ENCODE peak calls at places on chromosomes 16 and 17, in seven cellular contexts. One of them, this sample, is unnamed.

GRCh38 chr16:86089341-86089900 is 190.5 kb downstream of the IRF8 start:
- DNase-seq in neural progenitor cell: no peak
- DNase-seq in GM23248: no peak
- DNase-seq in PC-3: no peak
- DNase-seq in MM.1S: no peak
- DNase-seq in HCT116: no peak
- DNase-seq in hepatocyte: no peak
- DNase-seq in this sample: no peak

GRCh38 chr17:74532115-74532514 is 840 bp upstream of the CD300LB start:
- DNase-seq in neural progenitor cell: no peak
- DNase-seq in GM23248: no peak
- DNase-seq in PC-3: no peak
- DNase-seq in MM.1S: peak; percentile 34
- DNase-seq in HCT116: no peak
- DNase-seq in hepatocyte: no peak
- DNase-seq in this sample: peak; percentile 86

GRCh38 chr16:70476272-70477020 is 22.1 kb downstream of the FCSK start:
- DNase-seq in neural progenitor cell: no peak
- DNase-seq in GM23248: peak; percentile 77
- DNase-seq in PC-3: peak; percentile 79
- DNase-seq in MM.1S: peak; percentile 31
- DNase-seq in HCT116: peak; percentile 49
- DNase-seq in hepatocyte: no peak
- DNase-seq in this sample: no peak

GRCh38 chr16:3829631-3830536 is 50.6 kb downstream of the CREBBP start:
- DNase-seq in neural progenitor cell: no peak
- DNase-seq in GM23248: no peak
- DNase-seq in PC-3: no peak
- DNase-seq in MM.1S: no peak
- DNase-seq in HCT116: no peak
- DNase-seq in hepatocyte: no peak
- DNase-seq in this sample: no peak

GRCh38 chr16:65845466-65846209 is 520.9 kb upstream of the CDH5 start:
- DNase-seq in neural progenitor cell: no peak
- DNase-seq in GM23248: peak; percentile 70
- DNase-seq in PC-3: peak; percentile 48
- DNase-seq in MM.1S: no peak
- DNase-seq in HCT116: no peak
- DNase-seq in hepatocyte: no peak
- DNase-seq in this sample: peak; percentile 5

GRCh38 chr17:83173997-83174858 is 94.8 kb downstream of the METRNL start:
- DNase-seq in neural progenitor cell: peak; percentile 62
- DNase-seq in GM23248: peak; percentile 52
- DNase-seq in PC-3: peak; percentile 19
- DNase-seq in MM.1S: no peak
- DNase-seq in HCT116: no peak
- DNase-seq in hepatocyte: peak; percentile 68
- DNase-seq in this sample: no peak

GRCh38 chr16:20971420-20971819 is 70.8 kb downstream of the LYRM1 start:
- DNase-seq in neural progenitor cell: no peak
- DNase-seq in GM23248: peak; percentile 2
- DNase-seq in PC-3: peak; percentile 26
- DNase-seq in MM.1S: no peak
- DNase-seq in HCT116: no peak
- DNase-seq in hepatocyte: no peak
- DNase-seq in this sample: no peak

GRCh38 chr16:89286096-89286495 is 68.6 kb downstream of the ZNF778 start:
- DNase-seq in neural progenitor cell: no peak
- DNase-seq in GM23248: no peak
- DNase-seq in PC-3: no peak
- DNase-seq in MM.1S: no peak
- DNase-seq in HCT116: no peak
- DNase-seq in hepatocyte: no peak
- DNase-seq in this sample: no peak

GRCh38 chr16:26396511-26397235 is 670.1 kb upstream of the C16orf82 start:
- DNase-seq in neural progenitor cell: peak; percentile 59
- DNase-seq in GM23248: no peak
- DNase-seq in PC-3: no peak
- DNase-seq in MM.1S: peak; percentile 21
- DNase-seq in HCT116: no peak
- DNase-seq in hepatocyte: no peak
- DNase-seq in this sample: peak; percentile 41

GRCh38 chr17:61251939-61252865 is 147.4 kb upstream of the TBX2 start:
- DNase-seq in neural progenitor cell: no peak
- DNase-seq in GM23248: peak; percentile 86
- DNase-seq in PC-3: no peak
- DNase-seq in MM.1S: no peak
- DNase-seq in HCT116: no peak
- DNase-seq in hepatocyte: peak; percentile 87
- DNase-seq in this sample: no peak

GRCh38 chr16:66619534-66620418 is 15.3 kb downstream of the CMTM3 start:
- DNase-seq in neural progenitor cell: no peak
- DNase-seq in GM23248: peak; percentile 81
- DNase-seq in PC-3: no peak
- DNase-seq in MM.1S: no peak
- DNase-seq in HCT116: no peak
- DNase-seq in hepatocyte: no peak
- DNase-seq in this sample: no peak

GRCh38 chr17:6165806-6166205 is 95.6 kb downstream of the WSCD1 start:
- DNase-seq in neural progenitor cell: no peak
- DNase-seq in GM23248: no peak
- DNase-seq in PC-3: no peak
- DNase-seq in MM.1S: peak; percentile 92
- DNase-seq in HCT116: no peak
- DNase-seq in hepatocyte: no peak
- DNase-seq in this sample: no peak

GRCh38 chr16:49019081-49019633 is 262.5 kb downstream of the CBLN1 start:
- DNase-seq in neural progenitor cell: peak; percentile 67
- DNase-seq in GM23248: no peak
- DNase-seq in PC-3: no peak
- DNase-seq in MM.1S: no peak
- DNase-seq in HCT116: no peak
- DNase-seq in hepatocyte: no peak
- DNase-seq in this sample: peak; percentile 49

GRCh38 chr16:53034306-53034705 is 18.4 kb downstream of the CHD9NB start:
- DNase-seq in neural progenitor cell: no peak
- DNase-seq in GM23248: peak; percentile 48
- DNase-seq in PC-3: no peak
- DNase-seq in MM.1S: no peak
- DNase-seq in HCT116: no peak
- DNase-seq in hepatocyte: no peak
- DNase-seq in this sample: no peak

GRCh38 chr17:17811381-17812210 is 25.2 kb downstream of the SREBF1 start:
- DNase-seq in neural progenitor cell: peak; percentile 47
- DNase-seq in GM23248: no peak
- DNase-seq in PC-3: peak; percentile 43
- DNase-seq in MM.1S: no peak
- DNase-seq in HCT116: no peak
- DNase-seq in hepatocyte: peak; percentile 63
- DNase-seq in this sample: no peak

GRCh38 chr17:41463746-41464145 is 3.4 kb downstream of the KRT32 start:
- DNase-seq in neural progenitor cell: no peak
- DNase-seq in GM23248: no peak
- DNase-seq in PC-3: peak; percentile 56
- DNase-seq in MM.1S: no peak
- DNase-seq in HCT116: no peak
- DNase-seq in hepatocyte: no peak
- DNase-seq in this sample: no peak

GRCh38 chr17:45247429-45248131 is 14.3 kb downstream of the SPATA32 start:
- DNase-seq in neural progenitor cell: peak; percentile 99
- DNase-seq in GM23248: peak; percentile 81
- DNase-seq in PC-3: peak; percentile 99
- DNase-seq in MM.1S: peak; percentile 97
- DNase-seq in HCT116: peak; percentile 91
- DNase-seq in hepatocyte: peak; percentile 96
- DNase-seq in this sample: peak; percentile 99
- TF ChIP-seq EZH2phosphoT487 in neural progenitor cell: no peak
- TF ChIP-seq EZH2phosphoT487 in GM23248: no peak
- TF ChIP-seq EZH2phosphoT487 in PC-3: no peak
- TF ChIP-seq EZH2phosphoT487 in MM.1S: no peak
- TF ChIP-seq EZH2phosphoT487 in HCT116: no peak
- TF ChIP-seq EZH2phosphoT487 in hepatocyte: no peak
- TF ChIP-seq EZH2phosphoT487 in this sample: no peak

GRCh38 chr17:48588074-48588415 is 2.0 kb downstream of the HOXB3 start:
- DNase-seq in neural progenitor cell: no peak
- DNase-seq in GM23248: no peak
- DNase-seq in PC-3: no peak
- DNase-seq in MM.1S: no peak
- DNase-seq in HCT116: no peak
- DNase-seq in hepatocyte: no peak
- DNase-seq in this sample: no peak
- TF ChIP-seq EZH2 in neural progenitor cell: no peak
- TF ChIP-seq EZH2 in GM23248: no peak
- TF ChIP-seq EZH2 in PC-3: no peak
- TF ChIP-seq EZH2 in MM.1S: no peak
- TF ChIP-seq EZH2 in HCT116: no peak
- TF ChIP-seq EZH2 in hepatocyte: no peak
- TF ChIP-seq EZH2 in this sample: peak; percentile 46

GRCh38 chr17:28975031-28975430 is 23.7 kb upstream of the PHF12 start:
- DNase-seq in neural progenitor cell: no peak
- DNase-seq in GM23248: no peak
- DNase-seq in PC-3: no peak
- DNase-seq in MM.1S: no peak
- DNase-seq in HCT116: no peak
- DNase-seq in hepatocyte: no peak
- DNase-seq in this sample: no peak

GRCh38 chr17:28972437-28972836 is 21.1 kb upstream of the PHF12 start:
- DNase-seq in neural progenitor cell: no peak
- DNase-seq in GM23248: peak; percentile 51
- DNase-seq in PC-3: no peak
- DNase-seq in MM.1S: no peak
- DNase-seq in HCT116: no peak
- DNase-seq in hepatocyte: no peak
- DNase-seq in this sample: no peak

GRCh38 chr17:28974451-28974850 is 23.1 kb upstream of the PHF12 start:
- DNase-seq in neural progenitor cell: no peak
- DNase-seq in GM23248: no peak
- DNase-seq in PC-3: no peak
- DNase-seq in MM.1S: no peak
- DNase-seq in HCT116: no peak
- DNase-seq in hepatocyte: no peak
- DNase-seq in this sample: no peak

GRCh38 chr17:28975634-28976033 is 24.3 kb upstream of the PHF12 start:
- DNase-seq in neural progenitor cell: no peak
- DNase-seq in GM23248: no peak
- DNase-seq in PC-3: no peak
- DNase-seq in MM.1S: no peak
- DNase-seq in HCT116: no peak
- DNase-seq in hepatocyte: no peak
- DNase-seq in this sample: no peak

DNA sequence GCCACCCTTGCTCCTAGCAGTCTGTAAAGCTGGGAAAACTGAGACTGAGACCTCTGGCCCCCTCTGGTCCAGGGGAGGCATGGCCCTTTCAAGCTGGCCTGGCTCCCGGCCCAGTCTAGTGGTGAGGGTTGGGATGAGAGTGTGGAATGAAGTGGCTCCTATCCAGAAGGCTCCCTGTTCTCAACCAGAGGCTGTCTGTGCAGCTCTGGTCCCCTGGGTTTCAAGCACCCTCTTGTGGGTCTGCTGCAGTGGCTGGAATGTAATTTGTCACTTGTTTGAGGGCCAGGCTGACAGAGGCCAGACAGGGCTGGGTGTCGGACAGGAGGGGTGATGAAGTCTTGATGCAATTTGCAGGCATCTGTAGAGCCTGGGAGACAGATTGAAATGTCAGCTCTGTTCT is 22.1 kb upstream of the PHF12 start:
- DNase-seq in neural progenitor cell: no peak
- DNase-seq in GM23248: peak; percentile 70
- DNase-seq in PC-3: no peak
- DNase-seq in MM.1S: no peak
- DNase-seq in HCT116: no peak
- DNase-seq in hepatocyte: peak; percentile 33
- DNase-seq in this sample: no peak
- TF ChIP-seq EZH2phosphoT487 in neural progenitor cell: no peak
- TF ChIP-seq EZH2phosphoT487 in GM23248: no peak
- TF ChIP-seq EZH2phosphoT487 in PC-3: no peak
- TF ChIP-seq EZH2phosphoT487 in MM.1S: no peak
- TF ChIP-seq EZH2phosphoT487 in HCT116: no peak
- TF ChIP-seq EZH2phosphoT487 in hepatocyte: no peak
- TF ChIP-seq EZH2phosphoT487 in this sample: no peak

GRCh38 chr17:7558544-7559306 is at the start of gene TNFSF13:
- DNase-seq in neural progenitor cell: no peak
- DNase-seq in GM23248: no peak
- DNase-seq in PC-3: no peak
- DNase-seq in MM.1S: no peak
- DNase-seq in HCT116: no peak
- DNase-seq in hepatocyte: no peak
- DNase-seq in this sample: no peak

GRCh38 chr17:7561028-7561575 is 617 bp upstream of the SENP3 start:
- DNase-seq in neural progenitor cell: peak; percentile 95
- DNase-seq in GM23248: peak; percentile 93
- DNase-seq in PC-3: peak; percentile 84
- DNase-seq in MM.1S: peak; percentile 89
- DNase-seq in HCT116: peak; percentile 71
- DNase-seq in hepatocyte: peak; percentile 96
- DNase-seq in this sample: peak; percentile 95

GRCh38 chr17:7560172-7561027 is 1.3 kb upstream of the SENP3 start:
- DNase-seq in neural progenitor cell: peak; percentile 90
- DNase-seq in GM23248: peak; percentile 85
- DNase-seq in PC-3: peak; percentile 56
- DNase-seq in MM.1S: peak; percentile 75
- DNase-seq in HCT116: no peak
- DNase-seq in hepatocyte: peak; percentile 89
- DNase-seq in this sample: peak; percentile 94

GRCh38 chr17:7557825-7558543 is 566 bp upstream of the TNFSF13 start:
- DNase-seq in neural progenitor cell: peak; percentile 71
- DNase-seq in GM23248: peak; percentile 75
- DNase-seq in PC-3: peak; percentile 66
- DNase-seq in MM.1S: peak; percentile 80
- DNase-seq in HCT116: no peak
- DNase-seq in hepatocyte: peak; percentile 81
- DNase-seq in this sample: peak; percentile 83

DNA sequence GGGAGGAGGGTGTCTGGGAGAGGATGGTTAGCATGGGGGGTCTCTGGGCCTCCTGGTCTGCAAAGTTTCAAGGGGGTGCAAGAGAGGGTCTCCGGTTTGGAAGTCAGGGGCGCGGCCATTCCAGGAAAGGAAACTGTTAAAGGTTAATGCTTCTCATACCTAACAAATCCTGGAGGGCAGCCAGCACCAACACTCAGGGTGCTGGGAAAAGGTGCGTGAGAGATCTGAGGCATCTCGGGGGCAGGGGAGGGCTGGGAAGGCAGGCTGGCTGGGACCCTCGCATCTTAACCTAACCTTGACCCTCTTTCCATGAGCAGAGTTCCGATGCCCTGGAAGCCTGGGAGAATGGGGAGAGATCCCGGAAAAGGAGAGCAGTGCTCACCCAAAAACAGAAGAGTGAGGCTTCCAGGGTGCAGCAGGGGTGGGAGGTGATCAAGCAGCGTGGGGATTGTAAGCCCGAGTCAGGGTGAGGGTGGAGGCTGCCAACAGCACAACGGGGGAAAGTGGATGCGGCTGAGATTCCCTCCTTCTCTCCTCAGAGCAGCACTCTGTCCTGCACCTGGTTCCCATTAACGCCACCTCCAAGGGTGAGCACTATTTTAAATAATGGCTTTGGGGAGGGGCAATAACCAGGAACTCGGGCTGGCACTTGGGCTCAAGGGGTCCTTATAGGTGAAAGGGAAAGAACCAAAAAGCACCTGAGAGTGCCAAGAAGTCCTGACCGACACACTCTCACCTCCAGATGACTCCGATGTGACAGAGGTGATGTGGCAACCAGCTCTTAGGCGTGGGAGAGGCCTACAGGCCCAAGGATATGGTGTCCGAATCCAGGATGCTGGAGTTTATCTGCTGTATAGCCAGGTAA is 989 bp downstream of the TNFSF13 start:
- DNase-seq in neural progenitor cell: no peak
- DNase-seq in GM23248: no peak
- DNase-seq in PC-3: no peak
- DNase-seq in MM.1S: no peak
- DNase-seq in HCT116: no peak
- DNase-seq in hepatocyte: no peak
- DNase-seq in this sample: no peak
- TF ChIP-seq EZH2 in neural progenitor cell: no peak
- TF ChIP-seq EZH2 in GM23248: no peak
- TF ChIP-seq EZH2 in PC-3: no peak
- TF ChIP-seq EZH2 in MM.1S: no peak
- TF ChIP-seq EZH2 in HCT116: no peak
- TF ChIP-seq EZH2 in hepatocyte: no peak
- TF ChIP-seq EZH2 in this sample: no peak